ENCODE peak calls at places on chromosomes 6 and 20, in seven cellular contexts. E is cardiac muscle cell; O is Peyer's patch; P is WERI-Rb-1; U is gastrocnemius medialis; Y is CD4-positive, alpha-beta T cell; A is pancreas. F is an unnamed sample.

GRCh38 chr6:128124713-128125112 is 223.9 kb upstream of the THEMIS start:
- DNase-seq in E (no peak), O (no peak), P (no peak), U (no peak), Y (no peak), A (no peak), F (no peak)

GRCh38 chr6:291148-291696 is 1.1 kb upstream of the DUSP22 start:
- DNase-seq in E (no peak), O (no peak), P (no peak), U (no peak), Y (no peak), A (peak; percentile 58), F (no peak)

GRCh38 chr20:37871751-37872150 is 31.2 kb upstream of the VSTM2L start:
- DNase-seq in E (no peak), O (peak; percentile 13), P (no peak), U (no peak), Y (no peak), A (no peak), F (no peak)

GRCh38 chr6:26240981-26241770 is 123.8 kb upstream of the BTN3A2 start:
- DNase-seq in E (no peak), O (no peak), P (no peak), U (no peak), Y (peak; percentile 26), A (no peak), F (no peak)

GRCh38 chr20:61502433-61502832 is 250.4 kb downstream of the CDH4 start:
- DNase-seq in E (no peak), O (no peak), P (no peak), U (no peak), Y (no peak), A (no peak), F (no peak)

GRCh38 chr6:43180058-43180457 is 1.9 kb upstream of the CUL9 start:
- DNase-seq in E (no peak), O (no peak), P (no peak), U (no peak), Y (no peak), A (no peak), F (no peak)

GRCh38 chr6:90860822-90861601 is 274.1 kb upstream of the MAP3K7 start:
- DNase-seq in E (peak; percentile 21), O (no peak), P (no peak), U (no peak), Y (no peak), A (no peak), F (no peak)

GRCh38 chr20:6489361-6490154 is 277.9 kb upstream of the BMP2 start:
- DNase-seq in E (no peak), O (no peak), P (peak; percentile 5), U (no peak), Y (no peak), A (no peak), F (no peak)

GRCh38 chr6:166745801-166746668 is 119.0 kb upstream of the RPS6KA2 start:
- DNase-seq in E (no peak), O (no peak), P (no peak), U (no peak), Y (no peak), A (no peak), F (no peak)

GRCh38 chr6:71454083-71454482 is 165.5 kb downstream of the OGFRL1 start:
- DNase-seq in E (no peak), O (no peak), P (no peak), U (no peak), Y (no peak), A (no peak), F (no peak)

GRCh38 chr6:169328112-169328801 is 74.6 kb upstream of the THBS2 start:
- DNase-seq in E (no peak), O (no peak), P (no peak), U (no peak), Y (no peak), A (no peak), F (no peak)

GRCh38 chr6:87731818-87732661 is 30.0 kb upstream of the AKIRIN2 start:
- DNase-seq in E (no peak), O (peak; percentile 85), P (no peak), U (peak; percentile 91), Y (peak; percentile 39), A (peak; percentile 86), F (peak; percentile 66)

GRCh38 chr6:4635666-4636065 is 140.5 kb upstream of the CDYL start:
- DNase-seq in E (no peak), O (no peak), P (no peak), U (no peak), Y (no peak), A (no peak), F (no peak)

GRCh38 chr20:631091-631490 is 21.0 kb upstream of the TCF15 start:
- DNase-seq in E (no peak), O (no peak), P (no peak), U (no peak), Y (no peak), A (no peak), F (no peak)

GRCh38 chr20:635028-635427 is 18.0 kb downstream of the SRXN1 start:
- DNase-seq in E (no peak), O (no peak), P (no peak), U (no peak), Y (no peak), A (no peak), F (no peak)

GRCh38 chr20:635609-636338 is 17.2 kb downstream of the SRXN1 start:
- DNase-seq in E (no peak), O (no peak), P (no peak), U (no peak), Y (no peak), A (no peak), F (no peak)

GRCh38 chr20:637559-637958 is 15.4 kb downstream of the SRXN1 start:
- DNase-seq in E (no peak), O (no peak), P (no peak), U (no peak), Y (no peak), A (no peak), F (no peak)

DNA sequence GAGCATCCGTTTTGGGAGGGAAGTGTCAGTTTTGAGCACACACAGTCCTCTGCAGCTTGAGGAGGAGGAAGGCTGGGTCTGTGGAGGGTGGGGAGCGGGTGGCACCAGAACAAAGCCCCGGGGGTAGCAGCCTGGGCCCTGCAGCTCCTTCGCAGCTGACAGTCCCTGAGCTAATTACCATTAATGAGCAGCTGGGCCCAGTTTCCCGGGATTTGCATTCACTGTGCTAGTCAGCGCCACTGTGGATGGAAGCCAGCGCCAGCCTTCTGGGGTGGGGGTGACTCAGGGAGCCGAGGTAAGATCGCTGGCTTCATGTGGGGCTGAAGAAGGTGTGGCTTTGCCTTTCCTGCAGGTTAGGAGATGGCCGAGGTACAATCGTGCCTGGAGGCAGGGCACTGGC is 18.5 kb downstream of the SRXN1 start:
- DNase-seq in E (no peak), O (no peak), P (peak; percentile 19), U (no peak), Y (no peak), A (no peak), F (no peak)
- H3K27me3 ChIP-seq in E (no peaks in the 10 kb centered on the region), O (no peaks in the 10 kb centered on the region), P (no peaks in the 10 kb centered on the region), U (no peaks in the 10 kb centered on the region), Y (peaks cover 10% of the 10 kb centered on the region), A (no peaks in the 10 kb centered on the region), F (no peaks in the 10 kb centered on the region)

GRCh38 chr20:63966944-63967322 is 2.8 kb downstream of the ZNF512B start:
- DNase-seq in E (no peak), O (peak; percentile 44), P (no peak), U (no peak), Y (no peak), A (no peak), F (no peak)
- H3K9me3 ChIP-seq in E (no peaks in the 10 kb centered on the region), O (no peaks in the 10 kb centered on the region), P (no peaks in the 10 kb centered on the region), U (no peaks in the 10 kb centered on the region), Y (no peaks in the 10 kb centered on the region), A (no peaks in the 10 kb centered on the region), F (no peaks in the 10 kb centered on the region)

GRCh38 chr20:57070296-57070695 is 196.1 kb downstream of the BMP7 start:
- DNase-seq in E (no peak), O (no peak), P (no peak), U (no peak), Y (no peak), A (no peak), F (no peak)

GRCh38 chr20:57066126-57066900 is 200.1 kb downstream of the BMP7 start:
- DNase-seq in E (no peak), O (no peak), P (no peak), U (no peak), Y (no peak), A (no peak), F (no peak)

GRCh38 chr20:57072184-57072583 is 194.3 kb downstream of the BMP7 start:
- DNase-seq in E (no peak), O (no peak), P (no peak), U (no peak), Y (no peak), A (no peak), F (no peak)

GRCh38 chr20:57071283-57071701 is 195.1 kb downstream of the BMP7 start:
- DNase-seq in E (peak; percentile 48), O (no peak), P (no peak), U (no peak), Y (no peak), A (no peak), F (no peak)

GRCh38 chr20:57069442-57069841 is 197.0 kb downstream of the BMP7 start:
- DNase-seq in E (no peak), O (no peak), P (no peak), U (no peak), Y (no peak), A (no peak), F (no peak)
- H3K27me3 ChIP-seq in E (peaks cover 5% of the 10 kb centered on the region), O (no peaks in the 10 kb centered on the region), P (peaks cover 68% of the 10 kb centered on the region), U (peaks cover 35% of the 10 kb centered on the region), Y (peaks cover 38% of the 10 kb centered on the region), A (peaks cover 7% of the 10 kb centered on the region), F (no peaks in the 10 kb centered on the region)

GRCh38 chr20:29874476-29875202 is 1382.8 kb upstream of the DEFB115 start:
- DNase-seq in E (no peak), O (no peak), P (no peak), U (no peak), Y (no peak), A (no peak), F (no peak)
- H3K9me3 ChIP-seq in E (no peaks in the 10 kb centered on the region), O (no peaks in the 10 kb centered on the region), P (peaks cover 3% of the 10 kb centered on the region), U (no peaks in the 10 kb centered on the region), Y (peaks cover 22% of the 10 kb centered on the region), A (no peaks in the 10 kb centered on the region), F (peaks cover 11% of the 10 kb centered on the region)

DNA sequence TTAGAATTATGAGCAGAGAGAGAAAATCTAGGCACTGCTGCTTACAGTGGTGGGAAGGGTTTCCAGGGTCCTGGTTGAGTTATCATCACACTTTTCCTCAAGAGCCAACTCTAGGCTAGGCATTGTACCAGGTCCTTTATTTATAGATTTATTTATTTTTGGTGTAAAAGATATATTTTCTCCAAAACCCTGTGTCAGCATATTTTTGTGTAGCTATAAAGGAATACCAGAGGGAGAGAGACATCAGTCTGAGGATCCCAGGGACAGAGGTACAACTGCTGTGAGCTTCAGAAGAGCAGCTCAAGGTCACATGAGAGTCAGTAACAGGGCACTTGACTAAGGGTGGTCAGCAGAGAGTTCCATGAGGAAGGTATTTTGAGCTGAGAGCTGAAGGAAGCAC is 159.7 kb downstream of the SLC35B3 start:
- DNase-seq in E (peak; percentile 7), O (no peak), P (no peak), U (no peak), Y (no peak), A (no peak), F (no peak)
- H3K27me3 ChIP-seq in E (no peaks in the 10 kb centered on the region), O (no peaks in the 10 kb centered on the region), P (peaks cover 28% of the 10 kb centered on the region), U (no peaks in the 10 kb centered on the region), Y (no peaks in the 10 kb centered on the region), A (peaks cover 12% of the 10 kb centered on the region), F (no peaks in the 10 kb centered on the region)

F was measured in thoracic aorta.